ENCODE peak calls at places on chromosomes 6 and 20, in seven cellular contexts. E is AG09309, N is left ventricle myocardium inferior, G is Peyer's patch, C is tibial nerve, W is heart right ventricle, R is cardiac fibroblast. M is an unnamed sample.

GRCh38 chr6:42217523-42218367 is at the start of gene MRPS10:
- DNase-seq in E (peak), N (peak), G (peak), C (peak), W (peak), R (peak), M (peak)

GRCh38 chr6:37170273-37171140 is 555 bp downstream of the PIM1 start:
- DNase-seq in E (no peak), N (peak), G (peak), C (no peak), W (peak), R (peak), M (no peak)

GRCh38 chr6:119575721-119576120 is 226.2 kb upstream of the MAN1A1 start:
- DNase-seq in E (peak), N (no peak), G (no peak), C (no peak), W (no peak), R (peak), M (peak)

GRCh38 chr20:44104807-44105517 is 82.0 kb downstream of the JPH2 start:
- DNase-seq in E (no peak), N (no peak), G (no peak), C (no peak), W (no peak), R (peak), M (peak)

GRCh38 chr20:44019638-44020335 is 105.1 kb downstream of the TOX2 start:
- DNase-seq in E (no peak), N (no peak), G (no peak), C (no peak), W (no peak), R (peak), M (no peak)

GRCh38 chr6:156627524-156627923 is 149.7 kb upstream of the ARID1B start:
- DNase-seq in E (no peak), N (no peak), G (no peak), C (no peak), W (no peak), R (no peak), M (no peak)

GRCh38 chr6:125899726-125900182 is 56.8 kb upstream of the HINT3 start:
- DNase-seq in E (no peak), N (no peak), G (no peak), C (no peak), W (no peak), R (no peak), M (no peak)

GRCh38 chr20:30816182-30816645 is 441.2 kb upstream of the DEFB115 start:
- DNase-seq in E (no peak), N (peak), G (no peak), C (no peak), W (peak), R (peak), M (no peak)

GRCh38 chr6:144585217-144585814 is 300.2 kb downstream of the UTRN start:
- DNase-seq in E (no peak), N (no peak), G (no peak), C (no peak), W (no peak), R (peak), M (no peak)

GRCh38 chr6:15287670-15288069 is 41.8 kb downstream of the JARID2 start:
- DNase-seq in E (no peak), N (no peak), G (peak), C (no peak), W (no peak), R (no peak), M (no peak)

GRCh38 chr6:17988422-17988944 is 1.0 kb upstream of the KIF13A start:
- DNase-seq in E (no peak), N (no peak), G (no peak), C (no peak), W (no peak), R (no peak), M (no peak)

GRCh38 chr20:63580796-63581461 is 6.9 kb upstream of the HELZ2 start:
- DNase-seq in E (peak), N (no peak), G (peak), C (peak), W (no peak), R (peak), M (no peak)

GRCh38 chr20:12575352-12576095 is 433.2 kb upstream of the SPTLC3 start:
- DNase-seq in E (no peak), N (peak), G (peak), C (peak), W (peak), R (peak), M (no peak)

GRCh38 chr6:12538881-12539357 is 177.6 kb upstream of the PHACTR1 start:
- DNase-seq in E (no peak), N (peak), G (peak), C (peak), W (peak), R (peak), M (no peak)

GRCh38 chr6:135438907-135439535 is 58.5 kb downstream of the AHI1 start:
- DNase-seq in E (no peak), N (no peak), G (no peak), C (no peak), W (no peak), R (peak), M (no peak)

GRCh38 chr6:81105998-81106397 is 646.5 kb downstream of the TENT5A start:
- DNase-seq in E (no peak), N (no peak), G (no peak), C (no peak), W (no peak), R (no peak), M (no peak)

GRCh38 chr20:63224272-63225081 is 8.5 kb upstream of the YTHDF1 start:
- DNase-seq in E (no peak), N (peak), G (no peak), C (no peak), W (peak), R (peak), M (peak)

GRCh38 chr20:25278636-25279361 is 30.9 kb downstream of the PYGB start:
- DNase-seq in E (no peak), N (peak), G (peak), C (no peak), W (no peak), R (no peak), M (no peak)

GRCh38 chr20:56628873-56629463 is at the start of gene TFAP2C:
- DNase-seq in E (no peak), N (peak), G (peak), C (peak), W (peak), R (peak), M (no peak)

GRCh38 chr20:44886828-44887227 is 1.3 kb downstream of the YWHAB start:
- DNase-seq in E (no peak), N (no peak), G (no peak), C (no peak), W (no peak), R (no peak), M (no peak)

GRCh38 chr6:141551318-141551717 is 581.4 kb upstream of the GJE1 start:
- DNase-seq in E (no peak), N (no peak), G (no peak), C (no peak), W (no peak), R (no peak), M (no peak)

GRCh38 chr6:83960704-83961103 is 72.9 kb upstream of the MRAP2 start:
- DNase-seq in E (no peak), N (no peak), G (no peak), C (no peak), W (no peak), R (no peak), M (no peak)

GRCh38 chr6:137358273-137358672 is 135.9 kb downstream of the OLIG3 start:
- DNase-seq in E (no peak), N (no peak), G (no peak), C (no peak), W (no peak), R (no peak), M (no peak)

GRCh38 chr6:30743099-30744053 is 889 bp upstream of the FLOT1 start:
- DNase-seq in E (no peak), N (no peak), G (peak), C (no peak), W (peak), R (peak), M (no peak)

GRCh38 chr20:45174434-45175364 is at the start of gene PI3:
- DNase-seq in E (peak), N (no peak), G (peak), C (no peak), W (no peak), R (peak), M (no peak)

GRCh38 chr20:20752712-20753111 is 40.3 kb upstream of the RALGAPA2 start:
- DNase-seq in E (no peak), N (no peak), G (no peak), C (no peak), W (no peak), R (peak), M (no peak)

GRCh38 chr6:28933069-28933468 is 9.3 kb upstream of the TRIM27 start:
- DNase-seq in E (no peak), N (no peak), G (no peak), C (no peak), W (no peak), R (no peak), M (no peak)

GRCh38 chr6:36911946-36912555 is 26.3 kb downstream of the C6orf89 start:
- DNase-seq in E (no peak), N (no peak), G (peak), C (no peak), W (no peak), R (no peak), M (no peak)

GRCh38 chr20:35269055-35269781 is 8.7 kb downstream of the MMP24OS start:
- DNase-seq in E (no peak), N (peak), G (peak), C (peak), W (peak), R (peak), M (no peak)

GRCh38 chr6:140205795-140206593 is 831.5 kb upstream of the CITED2 start:
- DNase-seq in E (no peak), N (no peak), G (no peak), C (no peak), W (no peak), R (no peak), M (no peak)

GRCh38 chr20:38799248-38799647 is 6.2 kb upstream of the PPP1R16B start:
- DNase-seq in E (no peak), N (no peak), G (peak), C (no peak), W (no peak), R (no peak), M (no peak)

GRCh38 chr20:21136015-21136732 is 10.3 kb downstream of the KIZ start:
- DNase-seq in E (no peak), N (no peak), G (no peak), C (no peak), W (no peak), R (no peak), M (no peak)

GRCh38 chr6:36127462-36128016 is 2.8 kb upstream of the MAPK13 start:
- DNase-seq in E (peak), N (no peak), G (peak), C (no peak), W (no peak), R (peak), M (peak)

GRCh38 chr6:87637106-87637505 is 47.2 kb downstream of the ORC3 start:
- DNase-seq in E (no peak), N (no peak), G (no peak), C (no peak), W (no peak), R (no peak), M (no peak)

GRCh38 chr20:54649511-54649962 is 174.1 kb downstream of the DOK5 start:
- DNase-seq in E (peak), N (peak), G (peak), C (peak), W (peak), R (peak), M (peak)

GRCh38 chr6:150006961-150007464 is 18.3 kb downstream of the RAET1L start:
- DNase-seq in E (no peak), N (no peak), G (no peak), C (no peak), W (no peak), R (peak), M (no peak)

GRCh38 chr6:17179246-17180073 is 77.6 kb downstream of the STMND1 start:
- DNase-seq in E (no peak), N (no peak), G (no peak), C (no peak), W (no peak), R (no peak), M (no peak)

GRCh38 chr6:97068211-97068610 is 143.7 kb downstream of the KLHL32 start:
- DNase-seq in E (peak), N (no peak), G (no peak), C (no peak), W (no peak), R (peak), M (peak)

GRCh38 chr6:169339731-169340314 is 86.2 kb upstream of the THBS2 start:
- DNase-seq in E (no peak), N (no peak), G (peak), C (no peak), W (no peak), R (no peak), M (no peak)

GRCh38 chr6:100177956-100178355 is 183.9 kb upstream of the MCHR2 start:
- DNase-seq in E (no peak), N (no peak), G (no peak), C (no peak), W (no peak), R (peak), M (no peak)

DNA sequence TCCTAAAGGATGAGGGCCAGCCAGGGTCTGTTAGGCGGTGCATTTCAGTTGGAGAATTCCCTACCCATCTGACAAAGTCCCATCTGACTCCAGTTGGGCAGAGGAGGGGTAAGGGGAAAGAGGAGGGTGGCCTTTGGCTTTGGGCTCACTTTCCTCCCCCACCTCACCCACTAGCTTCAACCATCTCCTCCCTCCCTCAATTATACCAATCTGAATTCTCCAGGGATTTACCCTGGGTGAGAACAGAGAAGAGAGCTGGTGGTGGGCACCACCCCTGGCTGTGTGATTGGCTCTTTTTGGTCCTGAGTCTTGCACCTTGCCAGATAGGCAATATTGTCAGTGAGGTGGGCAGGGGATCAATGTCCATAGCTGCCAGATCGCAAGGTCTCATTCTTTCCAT is 3.2 kb downstream of the HMGA1 start:
- DNase-seq in E (no peak), N (no peak), G (no peak), C (no peak), W (no peak), R (no peak), M (no peak)
- H3K4me3 ChIP-seq in E (no peak), N (no peak), G (no peak), C (no peak), W (no peak), R (no peak), M (no peak)

GRCh38 chr6:138456393-138456775 is 42.9 kb downstream of the NHSL1 start:
- DNase-seq in E (no peak), N (no peak), G (no peak), C (no peak), W (no peak), R (no peak), M (no peak)
- H3K4me3 ChIP-seq in E (no peak), N (no peak), G (no peak), C (no peak), W (no peak), R (no peak), M (no peak)

DNA sequence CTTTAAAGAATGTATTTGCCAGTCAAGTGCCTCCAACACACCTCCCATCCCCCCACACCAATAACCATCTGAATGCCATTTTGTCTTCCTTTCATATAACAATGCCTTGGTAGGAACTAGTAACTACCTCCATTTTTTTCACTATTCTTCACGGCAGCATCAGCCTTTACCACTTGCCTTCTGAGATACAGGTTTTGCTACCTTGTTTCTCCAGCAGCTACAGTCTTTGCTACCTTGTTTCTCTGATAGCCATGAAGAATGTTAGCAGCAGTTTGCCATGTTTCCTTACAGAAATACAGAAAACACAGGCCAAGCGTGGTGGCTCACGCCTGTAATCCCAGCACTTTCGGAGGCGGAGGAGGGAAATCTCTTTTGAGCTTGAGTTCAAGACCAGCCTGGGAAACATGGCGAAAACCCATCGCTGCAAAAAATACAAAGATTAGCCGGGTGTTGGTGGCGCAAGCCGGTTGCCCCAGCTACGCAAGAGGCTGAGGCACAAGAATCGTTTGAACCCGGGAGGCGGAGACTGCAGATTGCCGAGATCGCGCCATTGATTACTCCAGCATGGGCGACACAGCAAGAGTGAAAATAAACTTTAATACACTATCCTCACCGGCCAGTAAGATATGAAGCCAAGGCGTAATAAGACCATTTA is 100.9 kb downstream of the HFE start:
- DNase-seq in E (no peak), N (no peak), G (peak), C (no peak), W (no peak), R (peak), M (no peak)
- H3K4me3 ChIP-seq in E (peak), N (peak), G (peak), C (peak), W (peak), R (peak), M (peak)

GRCh38 chr6:128474933-128475332 is 45.5 kb downstream of the PTPRK start:
- DNase-seq in E (no peak), N (no peak), G (no peak), C (no peak), W (no peak), R (no peak), M (no peak)

GRCh38 chr6:128479991-128480390 is 40.4 kb downstream of the PTPRK start:
- DNase-seq in E (no peak), N (no peak), G (no peak), C (no peak), W (no peak), R (no peak), M (no peak)

GRCh38 chr6:128482642-128483041 is 37.8 kb downstream of the PTPRK start:
- DNase-seq in E (no peak), N (no peak), G (no peak), C (no peak), W (no peak), R (no peak), M (no peak)

GRCh38 chr6:128478230-128479047 is 42.0 kb downstream of the PTPRK start:
- DNase-seq in E (no peak), N (no peak), G (no peak), C (no peak), W (no peak), R (no peak), M (no peak)

GRCh38 chr6:128479048-128479666 is 41.2 kb downstream of the PTPRK start:
- DNase-seq in E (no peak), N (no peak), G (no peak), C (no peak), W (no peak), R (no peak), M (no peak)
- H3K4me3 ChIP-seq in E (no peak), N (peak), G (no peak), C (no peak), W (no peak), R (no peak), M (no peak)

GRCh38 chr20:3934628-3935027 is 45.4 kb downstream of the PANK2 start:
- DNase-seq in E (no peak), N (no peak), G (no peak), C (no peak), W (no peak), R (peak), M (no peak)

GRCh38 chr20:3935295-3935955 is 46.2 kb downstream of the PANK2 start:
- DNase-seq in E (no peak), N (peak), G (no peak), C (no peak), W (peak), R (peak), M (no peak)

GRCh38 chr20:3932277-3933073 is 43.3 kb downstream of the PANK2 start:
- DNase-seq in E (no peak), N (no peak), G (no peak), C (no peak), W (no peak), R (no peak), M (no peak)

GRCh38 chr20:3931664-3932063 is 42.5 kb downstream of the PANK2 start:
- DNase-seq in E (no peak), N (no peak), G (no peak), C (no peak), W (no peak), R (no peak), M (no peak)

GRCh38 chr20:3933126-3933684 is 44.0 kb downstream of the PANK2 start:
- DNase-seq in E (no peak), N (no peak), G (no peak), C (no peak), W (no peak), R (no peak), M (no peak)
- H3K4me3 ChIP-seq in E (no peak), N (peak), G (no peak), C (peak), W (peak), R (no peak), M (no peak)